ENCODE peak calls at places on chromosomes 12 and 14, in four cellular contexts. G is NCI-H524 treated with DMSO at 0.1 percent for 48 hours, D is NCI-H1417, M is cardiac muscle cell. E is an unnamed sample.

GRCh38 chr12:6341439-6342139 is at the start of gene TNFRSF1A:
- DNase-seq in G (no peak), D (no peak), M (peak; percentile 64), E (peak; percentile 53)

GRCh38 chr14:90381011-90381790 is 15.6 kb upstream of the CALM1 start:
- DNase-seq in G (peak; percentile 41), D (peak; percentile 81), M (peak; percentile 41), E (no peak)

GRCh38 chr14:35819591-35820540 is 6.3 kb upstream of the BRMS1L start:
- DNase-seq in G (no peak), D (no peak), M (no peak), E (no peak)

GRCh38 chr12:3551386-3551785 is 60.4 kb downstream of the PRMT8 start:
- DNase-seq in G (no peak), D (no peak), M (no peak), E (no peak)

GRCh38 chr12:130266751-130267150 is 70.9 kb upstream of the PIWIL1 start:
- DNase-seq in G (no peak), D (no peak), M (peak; percentile 15), E (no peak)

GRCh38 chr12:33628087-33628486 is 188.5 kb upstream of the SYT10 start:
- DNase-seq in G (no peak), D (no peak), M (no peak), E (no peak)

GRCh38 chr12:117981267-117981666 is 12.5 kb upstream of the KSR2 start:
- DNase-seq in G (peak; percentile 30), D (no peak), M (no peak), E (no peak)

GRCh38 chr12:104691661-104692334 is 235.1 kb downstream of the CHST11 start:
- DNase-seq in G (no peak), D (no peak), M (no peak), E (no peak)

GRCh38 chr12:123038486-123038885 is 58.0 kb downstream of the ARL6IP4 start:
- DNase-seq in G (no peak), D (no peak), M (no peak), E (no peak)

GRCh38 chr12:26334621-26335124 is 139.3 kb downstream of the SSPN start:
- DNase-seq in G (no peak), D (no peak), M (no peak), E (no peak)

GRCh38 chr14:72558721-72559120 is 335.2 kb downstream of the DPF3 start:
- DNase-seq in G (no peak), D (no peak), M (no peak), E (no peak)

GRCh38 chr12:63052696-63053095 is 98.3 kb downstream of the AVPR1A start:
- DNase-seq in G (no peak), D (no peak), M (no peak), E (no peak)